ENCODE peak calls at places on chromosomes 16 and 17, in six cellular contexts. T is fibroblast of pulmonary artery, D is Right ventricle myocardium superior, X is amygdala, M is dorsolateral prefrontal cortex, P is WTC11. R is an unnamed sample.

GRCh38 chr17:80947200-80947940 is 44.3 kb upstream of the CHMP6 start:
- DNase-seq in T (no peak), P (peak; percentile 4), X (no peak), D (peak; percentile 27), M (no peak), R (no peak)

GRCh38 chr16:79334127-79334526 is 266.4 kb downstream of the MAF start:
- DNase-seq in D (no peak), T (no peak), M (no peak), X (no peak), P (peak; percentile 73), R (no peak)

GRCh38 chr17:59618894-59619312 is 792 bp upstream of the CLTC start:
- DNase-seq in M (no peak), P (no peak), T (no peak), X (no peak), D (no peak), R (no peak)

GRCh38 chr16:2273931-2274330 is 6.0 kb upstream of the RNPS1 start:
- DNase-seq in M (no peak), T (no peak), D (no peak), X (no peak), P (no peak), R (no peak)

GRCh38 chr17:55480907-55481306 is 30.3 kb downstream of the SMIM36 start:
- DNase-seq in X (no peak), M (no peak), D (no peak), T (no peak), P (no peak), R (no peak)

GRCh38 chr16:15765880-15766279 is 90.9 kb downstream of the MYH11 start:
- DNase-seq in M (peak; percentile 4), X (no peak), D (no peak), T (peak; percentile 48), P (peak; percentile 26), R (no peak)

GRCh38 chr16:24990803-24991202 is 24.4 kb downstream of the ARHGAP17 start:
- DNase-seq in P (no peak), M (no peak), D (no peak), T (no peak), X (no peak), R (no peak)

GRCh38 chr17:48616719-48617514 is 1.8 kb upstream of the HOXB8 start:
- DNase-seq in D (no peak), P (no peak), M (no peak), X (no peak), T (no peak), R (no peak)

GRCh38 chr16:85974428-85975375 is 75.7 kb downstream of the IRF8 start:
- DNase-seq in D (no peak), M (no peak), X (no peak), T (no peak), P (no peak), R (no peak)

GRCh38 chr17:65527857-65528591 is 33.4 kb downstream of the AXIN2 start:
- DNase-seq in T (no peak), M (no peak), P (no peak), D (no peak), X (no peak), R (no peak)

GRCh38 chr16:15461376-15461775 is 27.0 kb downstream of the BMERB1 start:
- DNase-seq in P (no peak), D (no peak), T (no peak), M (no peak), X (no peak), R (no peak)

GRCh38 chr16:66668777-66669444 is 27.6 kb downstream of the CMTM4 start:
- DNase-seq in X (no peak), P (no peak), D (no peak), M (no peak), T (peak; percentile 54), R (no peak)

GRCh38 chr16:52592216-52592592 is 45.3 kb upstream of the TOX3 start:
- DNase-seq in M (no peak), X (no peak), T (no peak), P (no peak), D (no peak), R (no peak)

GRCh38 chr16:70753228-70753627 is 47.7 kb downstream of the VAC14 start:
- DNase-seq in X (no peak), M (no peak), D (no peak), P (no peak), T (no peak), R (no peak)

GRCh38 chr16:27999687-28000086 is 63.8 kb downstream of the GSG1L start:
- DNase-seq in M (no peak), T (no peak), D (no peak), X (no peak), P (no peak), R (no peak)

GRCh38 chr16:16120382-16121184 is 102.7 kb downstream of the ABCC6 start:
- DNase-seq in D (peak; percentile 83), M (peak; percentile 74), P (no peak), X (no peak), T (peak; percentile 48), R (peak; percentile 73)

GRCh38 chr16:28320741-28321140 is 28.4 kb downstream of the SBK1 start:
- DNase-seq in M (no peak), D (no peak), P (no peak), X (no peak), T (no peak), R (no peak)

GRCh38 chr16:17491140-17491662 is 20.4 kb upstream of the XYLT1 start:
- DNase-seq in D (no peak), M (no peak), P (no peak), X (no peak), T (no peak), R (no peak)

GRCh38 chr16:85901760-85902365 is 2.9 kb downstream of the IRF8 start:
- DNase-seq in M (no peak), T (peak; percentile 24), X (no peak), P (no peak), D (no peak), R (no peak)

GRCh38 chr17:59620518-59621259 is 994 bp downstream of the CLTC start:
- DNase-seq in T (peak; percentile 39), M (peak; percentile 31), X (no peak), D (no peak), P (peak; percentile 18), R (no peak)

GRCh38 chr16:88437367-88437964 is 15.6 kb upstream of the ZFPM1 start:
- DNase-seq in D (peak; percentile 64), T (peak; percentile 35), M (peak; percentile 61), X (no peak), P (peak; percentile 93), R (no peak)

R was measured in NCI-H446 treated with DMSO at 0.1 percent for 48 hours.